ENCODE peak calls at places on chromosome 20, in four cellular contexts. D is PC-3, H is GM23248, J is astrocyte. G is an unnamed sample.
A peak's percentile ranks its signal among the peaks of the same experiment; 100 is the strongest.

GRCh38 chr20:32580970-32581838 is 3.9 kb downstream of the NOL4L start:
- DNase-seq in J (no peak), H (no peak), D (no peak), G (peak; percentile 68)

GRCh38 chr20:3309226-3309625 is 70.2 kb upstream of the SLC4A11 start:
- DNase-seq in J (no peak), D (no peak), H (peak; percentile 15), G (no peak)

GRCh38 chr20:13554076-13554475 is 84.7 kb downstream of the TASP1 start:
- DNase-seq in H (peak; percentile 47), J (peak; percentile 68), D (peak; percentile 37), G (no peak)

GRCh38 chr20:47533518-47534062 is 31.9 kb downstream of the NCOA3 start:
- DNase-seq in J (no peak), H (no peak), D (no peak), G (no peak)

GRCh38 chr20:13008761-13009681 is at the start of gene SPTLC3:
- DNase-seq in H (peak; percentile 53), J (peak; percentile 63), D (peak; percentile 81), G (peak; percentile 77)

GRCh38 chr20:905396-905961 is 10.7 kb downstream of the ANGPT4 start:
- DNase-seq in J (no peak), D (no peak), H (no peak), G (no peak)

GRCh38 chr20:49676581-49677291 is 36.9 kb downstream of the B4GALT5 start:
- DNase-seq in H (peak; percentile 84), D (peak; percentile 94), J (peak; percentile 67), G (no peak)

GRCh38 chr20:59010321-59010994 is 3.4 kb upstream of the CTSZ start:
- DNase-seq in J (peak; percentile 36), H (no peak), D (peak; percentile 38), G (no peak)

GRCh38 chr20:5511930-5512329 is 195.2 kb upstream of the PROKR2 start:
- DNase-seq in D (no peak), H (no peak), J (no peak), G (no peak)

GRCh38 chr20:38073307-38074010 is 39.9 kb downstream of the RPRD1B start:
- DNase-seq in D (peak; percentile 93), J (peak; percentile 98), H (peak; percentile 89), G (peak; percentile 60)

GRCh38 chr20:31740208-31740607 is 1.1 kb downstream of the TPX2 start:
- DNase-seq in D (peak; percentile 37), J (peak; percentile 65), H (peak; percentile 82), G (no peak)

GRCh38 chr20:40713508-40713907 is 24.5 kb upstream of the MAFB start:
- DNase-seq in J (no peak), D (no peak), H (no peak), G (no peak)
- H3K27ac ChIP-seq in J (no peak overlapping the region), D (no peak overlapping the region), H (no peak overlapping the region), G (no peak overlapping the region)

DNA sequence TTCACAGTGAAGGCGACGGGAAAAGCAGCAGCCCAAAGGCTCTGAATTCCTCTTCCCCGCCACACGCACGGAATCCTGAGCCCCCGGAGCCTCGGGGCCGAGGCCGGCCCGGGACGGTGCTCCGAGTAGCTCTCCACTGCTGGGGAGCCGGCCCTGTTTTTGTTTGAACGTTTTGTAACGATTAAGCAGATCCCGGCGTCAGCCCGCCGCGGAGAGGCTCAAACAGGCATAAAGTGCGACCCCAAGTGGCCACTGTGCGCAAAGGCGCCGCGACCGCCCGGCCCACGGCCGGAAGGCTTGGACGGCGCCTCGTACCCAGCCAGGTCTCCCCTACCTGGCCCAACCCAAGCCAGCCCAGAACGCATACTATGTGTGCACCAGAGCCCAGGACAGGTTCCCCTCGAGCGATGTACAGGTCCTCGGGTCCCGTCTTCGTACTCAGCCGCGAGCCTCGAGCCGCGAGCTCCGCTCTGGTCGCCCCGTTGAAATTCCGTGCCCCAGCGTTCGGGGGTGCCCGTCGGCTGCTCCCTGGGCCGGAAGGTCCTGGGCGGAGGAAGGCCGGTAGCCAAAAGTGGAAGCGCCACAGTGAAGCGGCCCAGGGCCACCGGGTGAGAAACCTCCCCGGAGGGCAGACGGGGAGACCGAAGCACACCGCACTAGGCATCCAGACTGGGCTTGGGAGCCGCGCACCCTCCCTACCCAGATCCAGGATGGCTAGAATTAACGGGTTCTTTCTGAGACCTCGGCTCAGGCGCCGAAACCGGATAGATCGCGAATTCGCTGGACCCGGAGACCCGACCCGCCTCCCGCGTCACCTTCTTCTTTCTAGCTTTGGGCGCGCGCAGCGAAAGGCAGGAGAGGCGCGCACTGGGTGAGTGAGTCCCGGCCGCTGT is 1.2 kb upstream of the MAFB start:
- DNase-seq in H (peak; percentile 97), J (peak; percentile 69), D (peak; percentile 75), G (peak; percentile 95)
- TF ChIP-seq EZH2 in H (no peak), J (peak; percentile 87), D (no peak), G (no peak)

DNA sequence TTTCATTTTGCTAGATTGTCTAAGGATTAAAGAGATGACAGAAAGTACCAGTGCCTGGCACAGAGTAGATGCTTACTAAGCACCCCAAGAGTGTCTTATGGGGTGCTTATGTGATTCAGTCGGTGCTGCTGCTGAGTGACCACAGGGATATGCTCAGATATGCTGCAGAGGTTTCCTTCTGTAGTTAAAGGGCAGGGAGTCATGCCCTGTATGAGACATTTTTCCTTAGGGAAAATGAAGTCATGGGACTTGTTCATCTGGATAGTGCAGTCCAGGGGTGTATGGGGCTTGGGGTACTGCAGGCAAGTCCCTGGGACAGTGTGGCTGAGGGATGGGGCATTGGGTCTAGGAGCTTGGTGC is 25.1 kb downstream of the TOX2 start:
- DNase-seq in J (no peak), D (peak; percentile 66), H (no peak), G (no peak)
- H3K27ac ChIP-seq in J (peak overlapping the region; percentile 18), D (peak overlapping the region; percentile 91), H (peak overlapping the region; percentile 73), G (no peak overlapping the region)

GRCh38 chr20:63006611-63007471 is at the start of gene BHLHE23:
- DNase-seq in H (no peak), J (no peak), D (no peak), G (peak; percentile 35)

GRCh38 chr20:63005862-63006564 is 751 bp downstream of the BHLHE23 start:
- DNase-seq in D (no peak), J (peak; percentile 9), H (no peak), G (no peak)

GRCh38 chr20:63005240-63005861 is 1.4 kb downstream of the BHLHE23 start:
- DNase-seq in D (no peak), H (no peak), J (no peak), G (no peak)

GRCh38 chr20:63003546-63003945 is 3.2 kb downstream of the BHLHE23 start:
- DNase-seq in D (no peak), H (no peak), J (no peak), G (no peak)

GRCh38 chr20:63004607-63005211 is 2.1 kb downstream of the BHLHE23 start:
- DNase-seq in H (peak; percentile 37), D (no peak), J (no peak), G (no peak)
- TF ChIP-seq EZH2 in H (peak; percentile 46), D (no peak), J (peak; percentile 69), G (peak; percentile 96)

DNA sequence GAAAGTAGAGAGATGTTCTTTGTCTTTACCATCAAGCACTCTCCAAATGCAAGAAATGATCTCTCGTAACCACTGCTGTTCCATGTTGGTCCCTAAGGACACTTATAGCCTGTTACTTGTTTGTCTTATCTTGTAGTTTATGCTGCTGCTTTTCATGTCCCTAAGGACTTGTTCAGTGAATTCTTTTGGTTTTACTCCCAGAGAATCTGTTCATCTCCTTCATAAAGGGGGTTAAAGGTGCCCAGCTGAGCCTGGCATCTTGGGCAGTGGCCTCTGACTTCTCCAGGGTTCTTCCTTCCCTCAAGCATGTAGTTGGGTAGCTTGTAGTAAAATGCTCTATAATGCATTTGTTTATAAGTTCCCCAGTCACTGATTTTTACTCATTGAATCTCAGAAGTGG is 864 bp upstream of the PKIG start:
- DNase-seq in H (no peak), D (no peak), J (no peak), G (no peak)
- H3K27ac ChIP-seq in H (peak overlapping the region; percentile 85), D (no peak overlapping the region), J (no peak overlapping the region), G (peak overlapping the region; percentile 87)

GRCh38 chr20:63363981-63364536 is 2.9 kb upstream of the CHRNA4 start:
- DNase-seq in D (no peak), J (no peak), H (no peak), G (no peak)
- TF ChIP-seq EZH2 in D (no peak), J (no peak), H (no peak), G (no peak)

GRCh38 chr20:45028424-45029136 is 62.3 kb downstream of the STK4 start:
- DNase-seq in H (no peak), J (no peak), D (no peak), G (no peak)
- H3K27ac ChIP-seq in H (no peak overlapping the region), J (no peak overlapping the region), D (no peak overlapping the region), G (no peak overlapping the region)

GRCh38 chr20:46099491-46100287 is 9.9 kb upstream of the NCOA5 start:
- DNase-seq in D (no peak), J (no peak), H (peak; percentile 27), G (no peak)
- TF ChIP-seq EZH2 in D (no peak), J (peak; percentile 71), H (no peak), G (peak; percentile 46)

G was measured in hepatocyte.